ENCODE peak calls at places on chromosomes 12 and 14, in six cellular contexts. I is naive thymus-derived CD8-positive, alpha-beta T cell; D is NAMALWA; J is NCI-H446; V is nephron progenitor cell; T is fibroblast of mammary gland. B is an unnamed sample.

GRCh38 chr14:102487204-102487577 is 22.4 kb downstream of the ANKRD9 start:
- DNase-seq in I (no peak), D (no peak), J (no peak), V (no peak), T (no peak), B (no peak)

GRCh38 chr12:52956987-52957386 is 8.1 kb downstream of the KRT18 start:
- DNase-seq in I (no peak), D (peak), J (no peak), V (no peak), T (no peak), B (no peak)

GRCh38 chr12:27243804-27244679 is at the start of gene STK38L:
- DNase-seq in I (peak), D (peak), J (peak), V (peak), T (peak), B (peak)

GRCh38 chr14:77204457-77204796 is 22.8 kb downstream of the TMEM63C start:
- DNase-seq in I (no peak), D (no peak), J (peak), V (no peak), T (no peak), B (no peak)

GRCh38 chr14:72332054-72332453 is 399.8 kb downstream of the RGS6 start:
- DNase-seq in I (no peak), D (no peak), J (peak), V (no peak), T (no peak), B (no peak)

GRCh38 chr14:55739967-55740707 is 160.1 kb downstream of the KTN1 start:
- DNase-seq in I (no peak), D (no peak), J (peak), V (peak), T (no peak), B (no peak)

GRCh38 chr14:89391123-89391522 is 25.9 kb downstream of the FOXN3 start:
- DNase-seq in I (no peak), D (no peak), J (no peak), V (no peak), T (peak), B (no peak)

GRCh38 chr14:32374155-32374554 is 45.1 kb downstream of the AKAP6 start:
- DNase-seq in I (no peak), D (no peak), J (no peak), V (no peak), T (peak), B (no peak)

GRCh38 chr14:104924421-104925213 is at the start of gene PLD4:
- DNase-seq in I (no peak), D (peak), J (no peak), V (no peak), T (no peak), B (peak)

GRCh38 chr12:44000309-44000952 is 164.6 kb downstream of the TMEM117 start:
- DNase-seq in I (no peak), D (peak), J (peak), V (peak), T (peak), B (no peak)

GRCh38 chr12:45292486-45293195 is 76.7 kb downstream of the ANO6 start:
- DNase-seq in I (no peak), D (no peak), J (no peak), V (no peak), T (peak), B (no peak)

GRCh38 chr12:98416845-98417244 is 98.5 kb upstream of the TMPO start:
- DNase-seq in I (no peak), D (peak), J (peak), V (no peak), T (peak), B (no peak)

GRCh38 chr12:108967869-108968540 is 52.9 kb downstream of the SVOP start:
- DNase-seq in I (no peak), D (peak), J (no peak), V (no peak), T (peak), B (no peak)

GRCh38 chr12:47797432-47797831 is 22.3 kb downstream of the HDAC7 start:
- DNase-seq in I (peak), D (peak), J (no peak), V (peak), T (no peak), B (peak)

GRCh38 chr12:98990648-98991047 is 345.6 kb downstream of the APAF1 start:
- DNase-seq in I (no peak), D (no peak), J (no peak), V (no peak), T (no peak), B (no peak)

GRCh38 chr12:16618256-16618655 is 12.3 kb upstream of the LMO3 start:
- DNase-seq in I (no peak), D (no peak), J (no peak), V (no peak), T (peak), B (no peak)

GRCh38 chr12:28313631-28314030 is 123.4 kb downstream of the CCDC91 start:
- DNase-seq in I (no peak), D (no peak), J (no peak), V (no peak), T (peak), B (no peak)

GRCh38 chr14:32985881-32986280 is 47.2 kb downstream of the NPAS3 start:
- DNase-seq in I (no peak), D (no peak), J (no peak), V (no peak), T (no peak), B (no peak)

GRCh38 chr12:53068811-53069585 is 10.2 kb downstream of the SPRYD3 start:
- DNase-seq in I (no peak), D (no peak), J (no peak), V (no peak), T (no peak), B (no peak)

GRCh38 chr14:80491131-80491530 is 279.8 kb upstream of the DIO2 start:
- DNase-seq in I (no peak), D (peak), J (peak), V (no peak), T (peak), B (no peak)

GRCh38 chr12:15772405-15773018 is 16.7 kb downstream of the EPS8 start:
- DNase-seq in I (no peak), D (peak), J (peak), V (no peak), T (peak), B (no peak)

GRCh38 chr14:81927069-81927468 is 393.4 kb upstream of the SEL1L start:
- DNase-seq in I (no peak), D (peak), J (no peak), V (no peak), T (no peak), B (no peak)

GRCh38 chr12:75820848-75821578 is 210.6 kb downstream of the PHLDA1 start:
- DNase-seq in I (no peak), D (no peak), J (peak), V (no peak), T (peak), B (no peak)

GRCh38 chr14:105280525-105280924 is 20.3 kb downstream of the BRF1 start:
- DNase-seq in I (no peak), D (no peak), J (no peak), V (no peak), T (no peak), B (no peak)

GRCh38 chr12:90008277-90008676 is 299.6 kb upstream of the ATP2B1 start:
- DNase-seq in I (no peak), D (no peak), J (no peak), V (no peak), T (no peak), B (no peak)

GRCh38 chr14:97902630-97903029 is 1105.4 kb downstream of the VRK1 start:
- DNase-seq in I (no peak), D (no peak), J (no peak), V (no peak), T (no peak), B (no peak)

GRCh38 chr12:1054103-1054838 is 63.2 kb downstream of the ERC1 start:
- DNase-seq in I (no peak), D (no peak), J (no peak), V (no peak), T (no peak), B (no peak)

GRCh38 chr14:69355155-69355954 is 42.7 kb downstream of the ERH start:
- DNase-seq in I (no peak), D (peak), J (peak), V (no peak), T (no peak), B (no peak)

GRCh38 chr12:76784600-76785051 is 20.7 kb downstream of the ZDHHC17 start:
- DNase-seq in I (no peak), D (no peak), J (peak), V (no peak), T (peak), B (no peak)

GRCh38 chr12:101570022-101570421 is 24.7 kb upstream of the MYBPC1 start:
- DNase-seq in I (no peak), D (peak), J (peak), V (no peak), T (peak), B (no peak)